ENCODE peak calls at places on chromosomes 16 and 17, in ten cellular contexts. L is A549, H is MM.1S, G is H9, E is HCT116, M is PC-3, S is osteoblast, T is Caco-2, K is thyroid gland, B is lung. D is an unnamed sample.

GRCh38 chr16:63426275-63426870 is 1390.1 kb upstream of the CDH8 start:
- DNase-seq in L (no peak), E (no peak), G (no peak), M (no peak), K (no peak), T (no peak), B (no peak), S (no peak), H (no peak), D (no peak)

GRCh38 chr17:44069974-44070454 is 521 bp upstream of the G6PC3 start:
- DNase-seq in S (peak; percentile 86), G (peak; percentile 70), K (no peak), H (no peak), L (peak; percentile 67), M (no peak), T (no peak), B (no peak), E (peak; percentile 36), D (no peak)

GRCh38 chr16:30941600-30942420 is 7.1 kb upstream of the ORAI3 start:
- DNase-seq in S (peak; percentile 97), T (peak; percentile 70), K (peak; percentile 86), B (peak; percentile 84), E (peak; percentile 46), M (peak; percentile 65), G (peak; percentile 90), H (peak; percentile 79), L (peak; percentile 77), D (no peak)

GRCh38 chr17:1365445-1366039 is 34.5 kb downstream of the YWHAE start:
- DNase-seq in M (peak; percentile 78), B (peak; percentile 51), S (no peak), E (peak; percentile 59), L (peak; percentile 87), K (peak; percentile 57), H (peak; percentile 82), T (peak; percentile 65), G (peak; percentile 77), D (no peak)

GRCh38 chr17:28144019-28144418 is 101.5 kb downstream of the NLK start:
- DNase-seq in B (no peak), T (no peak), H (no peak), L (no peak), G (no peak), S (no peak), M (no peak), E (no peak), K (no peak), D (no peak)

GRCh38 chr16:27374231-27374793 is 27.7 kb upstream of the IL21R start:
- DNase-seq in E (no peak), T (no peak), H (peak; percentile 39), G (no peak), B (no peak), K (no peak), L (no peak), S (no peak), M (no peak), D (no peak)

GRCh38 chr16:88934066-88934667 is 42.8 kb downstream of the CBFA2T3 start:
- DNase-seq in K (no peak), B (no peak), T (no peak), S (no peak), L (no peak), M (no peak), E (no peak), H (no peak), G (peak; percentile 47), D (no peak)

GRCh38 chr17:74749262-74750038 is 1.0 kb downstream of the NHERF1 start:
- DNase-seq in K (peak; percentile 63), G (no peak), B (no peak), E (no peak), T (peak; percentile 81), S (peak; percentile 94), M (peak; percentile 44), H (no peak), L (no peak), D (no peak)

GRCh38 chr17:4938670-4939553 is 934 bp downstream of the SLC25A11 start:
- DNase-seq in S (peak; percentile 84), G (peak; percentile 28), T (no peak), M (no peak), B (no peak), H (peak; percentile 49), E (no peak), L (no peak), K (peak; percentile 42), D (no peak)

GRCh38 chr17:4941027-4941610 is 1.1 kb downstream of the RNF167 start:
- DNase-seq in B (no peak), M (no peak), L (no peak), E (no peak), K (no peak), H (no peak), S (peak; percentile 55), G (no peak), T (no peak), D (no peak)

GRCh38 chr17:4939554-4939803 is 367 bp downstream of the SLC25A11 start:
- DNase-seq in L (no peak), E (no peak), T (no peak), K (peak; percentile 10), S (no peak), H (no peak), M (no peak), B (no peak), G (no peak), D (no peak)

GRCh38 chr17:4940625-4941021 is 555 bp downstream of the RNF167 start:
- DNase-seq in S (peak; percentile 91), E (no peak), G (no peak), B (no peak), K (no peak), M (no peak), H (no peak), T (no peak), L (no peak), D (no peak)

DNA sequence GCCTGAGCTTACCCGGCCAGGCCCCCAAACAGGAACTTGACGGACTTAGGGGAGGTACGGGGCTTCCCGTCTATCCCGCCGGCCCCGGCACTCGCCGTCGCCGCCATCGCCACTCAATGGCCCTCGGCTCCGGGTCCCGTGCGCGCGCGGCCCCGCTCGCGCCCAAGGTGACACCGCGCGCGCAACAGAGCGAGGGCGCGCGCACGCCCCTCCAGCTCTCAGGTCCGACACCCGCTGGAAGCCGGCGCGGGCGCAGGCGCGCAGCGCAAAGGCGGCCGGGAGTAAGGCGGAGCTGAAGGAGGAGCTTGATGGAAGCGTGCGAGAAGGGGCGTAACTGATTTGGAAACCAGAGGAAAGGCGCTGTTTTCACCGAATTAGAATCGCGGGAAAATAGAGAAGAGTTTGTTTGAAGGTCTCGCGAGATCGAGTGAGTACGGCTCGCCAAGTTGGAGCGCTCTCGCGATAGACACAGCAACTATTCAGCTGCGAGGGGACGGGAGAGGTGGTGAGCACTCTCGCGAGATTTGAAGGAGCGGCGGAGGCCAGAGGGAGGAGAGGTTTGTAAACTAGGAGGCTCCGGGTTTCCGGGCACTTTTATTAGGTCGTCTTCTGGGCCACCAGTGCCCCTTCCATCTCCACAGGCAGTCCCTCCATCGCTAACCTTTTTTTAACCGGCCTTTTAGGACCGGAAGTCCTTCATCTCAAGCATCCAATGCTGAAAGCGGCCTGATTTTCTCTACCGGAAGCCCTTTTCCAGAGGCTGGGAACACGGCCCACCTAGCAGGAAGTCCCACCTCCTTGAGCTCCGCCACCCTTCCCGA is at the start of the genes RNF167 and SLC25A11:
- DNase-seq in E (peak; percentile 100), G (peak; percentile 99), K (peak; percentile 97), H (peak; percentile 100), S (peak; percentile 100), B (peak; percentile 96), M (peak; percentile 97), T (peak; percentile 94), L (peak; percentile 100), D (peak; percentile 96)
- H3K4me1 ChIP-seq in E (peaks cover 10% of the 10 kb centered on the region), G (no peaks in the 10 kb centered on the region), K (peaks cover 28% of the 10 kb centered on the region), H (peaks cover 30% of the 10 kb centered on the region), S (peaks cover 36% of the 10 kb centered on the region), B (no peaks in the 10 kb centered on the region), M (peaks cover 26% of the 10 kb centered on the region), T (no peaks in the 10 kb centered on the region), L (peaks cover 49% of the 10 kb centered on the region), D (peaks cover 18% of the 10 kb centered on the region)

GRCh38 chr17:57143341-57143740 is 58.3 kb downstream of the AKAP1 start:
- DNase-seq in H (no peak), S (no peak), G (no peak), K (no peak), L (no peak), B (no peak), T (no peak), M (no peak), E (no peak), D (no peak)

GRCh38 chr17:57143919-57144318 is 58.9 kb downstream of the AKAP1 start:
- DNase-seq in M (no peak), G (no peak), E (no peak), S (no peak), B (no peak), L (no peak), H (no peak), T (no peak), K (no peak), D (no peak)

GRCh38 chr17:57142925-57143324 is 57.9 kb downstream of the AKAP1 start:
- DNase-seq in B (no peak), T (no peak), H (no peak), E (no peak), G (no peak), L (peak; percentile 18), K (no peak), S (no peak), M (no peak), D (no peak)

GRCh38 chr17:57144567-57144966 is 59.5 kb downstream of the AKAP1 start:
- DNase-seq in B (no peak), S (no peak), H (no peak), M (no peak), L (no peak), K (no peak), T (no peak), G (peak; percentile 57), E (no peak), D (no peak)

GRCh38 chr17:57145347-57145746 is 60.3 kb downstream of the AKAP1 start:
- DNase-seq in B (no peak), L (no peak), T (no peak), H (no peak), G (no peak), K (no peak), M (no peak), E (no peak), S (no peak), D (no peak)
- H3K4me1 ChIP-seq in B (no peaks in the 10 kb centered on the region), L (no peaks in the 10 kb centered on the region), T (peaks cover 2% of the 10 kb centered on the region), H (no peaks in the 10 kb centered on the region), G (peaks cover 4% of the 10 kb centered on the region), K (no peaks in the 10 kb centered on the region), M (no peaks in the 10 kb centered on the region), E (no peaks in the 10 kb centered on the region), S (no peaks in the 10 kb centered on the region), D (no peaks in the 10 kb centered on the region)

GRCh38 chr17:41523787-41524186 is 4.3 kb downstream of the KRT19 start:
- DNase-seq in K (no peak), H (no peak), M (no peak), E (peak; percentile 52), B (no peak), L (no peak), T (no peak), G (no peak), S (no peak), D (no peak)

GRCh38 chr17:41520821-41521521 is 2.3 kb upstream of the KRT15 start:
- DNase-seq in G (no peak), K (no peak), B (no peak), L (no peak), H (no peak), E (no peak), S (no peak), T (peak; percentile 70), M (peak; percentile 59), D (no peak)

GRCh38 chr17:41521574-41522261 is 3.0 kb upstream of the KRT15 start:
- DNase-seq in M (peak; percentile 95), G (peak; percentile 76), T (peak; percentile 99), B (peak; percentile 89), S (peak; percentile 97), K (peak; percentile 18), L (peak; percentile 83), E (peak; percentile 97), H (no peak), D (no peak)

GRCh38 chr17:41523225-41523593 is 4.5 kb upstream of the KRT15 start:
- DNase-seq in T (no peak), L (no peak), K (no peak), G (no peak), B (no peak), E (no peak), M (no peak), S (no peak), H (no peak), D (no peak)

DNA sequence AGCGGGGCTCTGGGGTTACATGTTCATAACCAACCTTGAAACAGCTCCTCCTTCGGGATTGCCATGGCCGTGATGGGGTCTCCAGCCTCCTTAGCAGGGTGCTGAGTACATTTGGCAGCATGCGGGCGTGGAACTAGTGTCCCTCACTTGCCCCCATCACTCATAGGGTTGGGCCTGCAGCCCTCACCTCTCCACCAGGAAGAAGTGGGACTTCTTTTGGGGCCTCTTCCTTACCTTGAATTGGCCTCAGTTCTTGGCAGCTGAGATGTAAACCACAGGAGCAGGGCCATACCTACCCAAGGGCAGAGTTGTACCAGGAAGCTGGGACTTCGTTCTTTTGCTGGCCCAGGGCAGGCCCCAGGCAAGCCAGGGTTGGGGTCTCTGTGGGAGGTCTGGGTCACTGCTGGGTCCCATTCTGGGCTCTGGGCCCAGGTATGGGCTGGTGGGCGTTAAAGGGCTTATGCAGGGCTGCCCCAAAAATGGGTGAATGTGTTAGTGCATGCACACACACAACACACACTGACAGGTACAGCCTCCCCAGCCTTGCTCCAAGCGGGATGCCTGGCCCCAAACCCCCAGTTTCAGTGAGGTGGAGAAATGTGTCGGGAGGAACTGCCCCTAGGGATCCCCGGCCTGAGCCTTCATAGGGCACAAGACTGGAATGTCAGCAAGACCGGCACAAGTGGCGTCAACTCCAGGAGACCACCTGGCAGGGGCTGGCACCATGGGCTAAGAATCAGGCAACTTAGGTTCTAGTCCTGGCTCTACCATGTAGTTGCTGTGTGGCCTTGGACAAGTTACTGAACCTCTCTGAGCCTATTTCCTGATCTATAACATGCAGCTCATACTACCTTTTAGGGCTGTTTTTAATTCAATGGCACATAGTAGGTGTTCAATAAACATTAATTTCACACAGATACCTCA is 3.9 kb upstream of the KRT15 start:
- DNase-seq in G (no peak), S (no peak), B (no peak), L (no peak), H (no peak), M (peak; percentile 74), K (no peak), E (peak; percentile 81), T (peak; percentile 87), D (no peak)
- H3K4me1 ChIP-seq in G (no peaks in the 10 kb centered on the region), S (peaks cover 27% of the 10 kb centered on the region), B (no peaks in the 10 kb centered on the region), L (peaks cover 29% of the 10 kb centered on the region), H (peaks cover 19% of the 10 kb centered on the region), M (peaks cover 73% of the 10 kb centered on the region), K (peaks cover 2% of the 10 kb centered on the region), E (peaks cover 74% of the 10 kb centered on the region), T (peaks cover 66% of the 10 kb centered on the region), D (peaks cover 60% of the 10 kb centered on the region)

DNA sequence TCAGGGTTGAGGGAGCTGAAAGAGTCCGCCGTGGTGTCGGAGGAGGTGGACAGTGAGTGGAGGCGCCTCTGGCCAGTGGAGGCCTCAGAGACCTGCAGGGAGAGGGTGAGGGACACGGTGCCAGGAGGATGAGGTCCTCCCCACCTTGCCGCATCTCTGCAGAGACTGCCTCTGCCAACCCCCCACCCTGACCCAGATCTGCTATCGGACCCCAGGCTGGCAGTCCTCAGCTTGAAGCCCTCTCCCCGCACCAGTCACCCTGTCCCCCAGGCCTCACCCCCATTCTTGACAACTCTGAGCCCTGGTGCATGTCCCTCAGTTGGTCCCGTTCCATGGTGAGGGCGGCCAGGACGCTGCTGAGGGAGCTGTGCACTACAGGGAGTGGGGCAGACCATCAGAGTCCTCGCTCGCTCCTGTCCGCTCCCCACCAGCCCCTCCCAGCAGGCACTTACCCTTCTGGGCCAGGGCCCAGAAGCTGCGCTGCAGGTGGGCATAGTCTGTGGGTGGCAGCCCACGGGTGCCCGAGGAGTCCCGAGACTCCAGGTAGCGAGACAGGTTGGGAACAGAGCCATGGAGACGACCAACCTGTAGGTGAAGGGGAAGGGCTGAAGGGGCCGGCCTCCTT is 5.4 kb downstream of the OSBPL7 start:
- DNase-seq in S (peak; percentile 72), B (no peak), G (no peak), T (no peak), H (no peak), M (no peak), E (no peak), L (no peak), K (no peak), D (no peak)
- H3K4me1 ChIP-seq in S (peaks cover 6% of the 10 kb centered on the region), B (no peaks in the 10 kb centered on the region), G (no peaks in the 10 kb centered on the region), T (peaks cover 16% of the 10 kb centered on the region), H (peaks cover 6% of the 10 kb centered on the region), M (peaks cover 19% of the 10 kb centered on the region), E (peaks cover 17% of the 10 kb centered on the region), L (peaks cover 16% of the 10 kb centered on the region), K (peaks cover 16% of the 10 kb centered on the region), D (peaks cover 5% of the 10 kb centered on the region)

D was measured in RWPE2.